ENCODE peak calls at places on chromosomes 16 and 17, in eight cellular contexts. One of them, this sample, is unnamed.

GRCh38 chr17:65254166-65254565 is 117.0 kb downstream of the RGS9 start:
- DNase-seq in K562: no peak
- DNase-seq in HCT116: no peak
- DNase-seq in SK-N-SH: no peak
- DNase-seq in Panc1: no peak
- DNase-seq in HL-60: no peak
- DNase-seq in GM12878: no peak
- DNase-seq in HepG2: peak; percentile 32
- DNase-seq in this sample: peak; percentile 17

GRCh38 chr17:288802-289356 is 63.7 kb downstream of the RPH3AL start:
- DNase-seq in K562: no peak
- DNase-seq in HCT116: no peak
- DNase-seq in SK-N-SH: no peak
- DNase-seq in Panc1: no peak
- DNase-seq in HL-60: no peak
- DNase-seq in GM12878: no peak
- DNase-seq in HepG2: no peak
- DNase-seq in this sample: no peak

GRCh38 chr17:77068915-77069314 is 71.9 kb upstream of the SEC14L1 start:
- DNase-seq in K562: no peak
- DNase-seq in HCT116: no peak
- DNase-seq in SK-N-SH: no peak
- DNase-seq in Panc1: no peak
- DNase-seq in HL-60: no peak
- DNase-seq in GM12878: no peak
- DNase-seq in HepG2: no peak
- DNase-seq in this sample: no peak

GRCh38 chr17:74868251-74868907 is 4.4 kb downstream of the FDXR start:
- DNase-seq in K562: peak; percentile 50
- DNase-seq in HCT116: no peak
- DNase-seq in SK-N-SH: no peak
- DNase-seq in Panc1: no peak
- DNase-seq in HL-60: no peak
- DNase-seq in GM12878: no peak
- DNase-seq in HepG2: no peak
- DNase-seq in this sample: no peak

GRCh38 chr16:82562183-82562677 is 64.5 kb upstream of the CDH13 start:
- DNase-seq in K562: no peak
- DNase-seq in HCT116: no peak
- DNase-seq in SK-N-SH: no peak
- DNase-seq in Panc1: no peak
- DNase-seq in HL-60: no peak
- DNase-seq in GM12878: no peak
- DNase-seq in HepG2: no peak
- DNase-seq in this sample: no peak

GRCh38 chr17:64497565-64498035 is 746 bp upstream of the POLG2 start:
- DNase-seq in K562: no peak
- DNase-seq in HCT116: no peak
- DNase-seq in SK-N-SH: no peak
- DNase-seq in Panc1: no peak
- DNase-seq in HL-60: no peak
- DNase-seq in GM12878: no peak
- DNase-seq in HepG2: no peak
- DNase-seq in this sample: no peak

GRCh38 chr17:50205111-50205821 is 3.8 kb upstream of the COL1A1 start:
- DNase-seq in K562: peak; percentile 56
- DNase-seq in HCT116: no peak
- DNase-seq in SK-N-SH: no peak
- DNase-seq in Panc1: no peak
- DNase-seq in HL-60: no peak
- DNase-seq in GM12878: no peak
- DNase-seq in HepG2: no peak
- DNase-seq in this sample: no peak

GRCh38 chr17:77644981-77645380 is 313.5 kb upstream of the TNRC6C start:
- DNase-seq in K562: no peak
- DNase-seq in HCT116: no peak
- DNase-seq in SK-N-SH: no peak
- DNase-seq in Panc1: no peak
- DNase-seq in HL-60: no peak
- DNase-seq in GM12878: no peak
- DNase-seq in HepG2: no peak
- DNase-seq in this sample: peak; percentile 44

GRCh38 chr17:40491486-40491885 is 9.9 kb downstream of the TNS4 start:
- DNase-seq in K562: peak; percentile 57
- DNase-seq in HCT116: no peak
- DNase-seq in SK-N-SH: no peak
- DNase-seq in Panc1: no peak
- DNase-seq in HL-60: no peak
- DNase-seq in GM12878: no peak
- DNase-seq in HepG2: no peak
- DNase-seq in this sample: peak; percentile 47

GRCh38 chr16:79158337-79158736 is 442.2 kb downstream of the MAF start:
- DNase-seq in K562: no peak
- DNase-seq in HCT116: no peak
- DNase-seq in SK-N-SH: no peak
- DNase-seq in Panc1: no peak
- DNase-seq in HL-60: no peak
- DNase-seq in GM12878: no peak
- DNase-seq in HepG2: no peak
- DNase-seq in this sample: peak; percentile 41

GRCh38 chr16:89038811-89039735 is 54.6 kb upstream of the ACSF3 start:
- DNase-seq in K562: no peak
- DNase-seq in HCT116: no peak
- DNase-seq in SK-N-SH: no peak
- DNase-seq in Panc1: no peak
- DNase-seq in HL-60: no peak
- DNase-seq in GM12878: no peak
- DNase-seq in HepG2: no peak
- DNase-seq in this sample: no peak

GRCh38 chr16:22763655-22764054 is 50.3 kb upstream of the HS3ST2 start:
- DNase-seq in K562: no peak
- DNase-seq in HCT116: no peak
- DNase-seq in SK-N-SH: peak; percentile 63
- DNase-seq in Panc1: no peak
- DNase-seq in HL-60: no peak
- DNase-seq in GM12878: no peak
- DNase-seq in HepG2: no peak
- DNase-seq in this sample: no peak

GRCh38 chr17:14359251-14359939 is 58.5 kb downstream of the HS3ST3B1 start:
- DNase-seq in K562: no peak
- DNase-seq in HCT116: no peak
- DNase-seq in SK-N-SH: no peak
- DNase-seq in Panc1: no peak
- DNase-seq in HL-60: no peak
- DNase-seq in GM12878: peak; percentile 26
- DNase-seq in HepG2: peak; percentile 52
- DNase-seq in this sample: no peak

GRCh38 chr16:84583995-84584394 is 33.9 kb downstream of the COTL1 start:
- DNase-seq in K562: no peak
- DNase-seq in HCT116: no peak
- DNase-seq in SK-N-SH: no peak
- DNase-seq in Panc1: no peak
- DNase-seq in HL-60: no peak
- DNase-seq in GM12878: no peak
- DNase-seq in HepG2: no peak
- DNase-seq in this sample: no peak

GRCh38 chr16:52577130-52577706 is 30.3 kb upstream of the TOX3 start:
- DNase-seq in K562: no peak
- DNase-seq in HCT116: no peak
- DNase-seq in SK-N-SH: no peak
- DNase-seq in Panc1: no peak
- DNase-seq in HL-60: no peak
- DNase-seq in GM12878: no peak
- DNase-seq in HepG2: no peak
- DNase-seq in this sample: no peak

GRCh38 chr17:7176870-7177209 is 2.3 kb downstream of the ASGR1 start:
- DNase-seq in K562: no peak
- DNase-seq in HCT116: no peak
- DNase-seq in SK-N-SH: peak; percentile 55
- DNase-seq in Panc1: no peak
- DNase-seq in HL-60: no peak
- DNase-seq in GM12878: no peak
- DNase-seq in HepG2: no peak
- DNase-seq in this sample: peak; percentile 61
- TF ChIP-seq POLR2AphosphoS5 in K562: no peak
- TF ChIP-seq POLR2AphosphoS5 in HCT116: no peak
- TF ChIP-seq POLR2AphosphoS5 in SK-N-SH: no peak
- TF ChIP-seq POLR2AphosphoS5 in Panc1: no peak
- TF ChIP-seq POLR2AphosphoS5 in HL-60: no peak
- TF ChIP-seq POLR2AphosphoS5 in GM12878: no peak
- TF ChIP-seq POLR2AphosphoS5 in HepG2: no peak
- TF ChIP-seq POLR2AphosphoS5 in this sample: no peak

GRCh38 chr16:70803354-70803753 is 2.4 kb upstream of the VAC14 start:
- DNase-seq in K562: no peak
- DNase-seq in HCT116: no peak
- DNase-seq in SK-N-SH: no peak
- DNase-seq in Panc1: no peak
- DNase-seq in HL-60: no peak
- DNase-seq in GM12878: no peak
- DNase-seq in HepG2: no peak
- DNase-seq in this sample: no peak

GRCh38 chr16:70804729-70805169 is 3.8 kb upstream of the VAC14 start:
- DNase-seq in K562: no peak
- DNase-seq in HCT116: no peak
- DNase-seq in SK-N-SH: no peak
- DNase-seq in Panc1: no peak
- DNase-seq in HL-60: no peak
- DNase-seq in GM12878: no peak
- DNase-seq in HepG2: no peak
- DNase-seq in this sample: no peak

GRCh38 chr16:70805380-70805779 is 4.4 kb upstream of the VAC14 start:
- DNase-seq in K562: no peak
- DNase-seq in HCT116: no peak
- DNase-seq in SK-N-SH: no peak
- DNase-seq in Panc1: no peak
- DNase-seq in HL-60: no peak
- DNase-seq in GM12878: no peak
- DNase-seq in HepG2: no peak
- DNase-seq in this sample: peak; percentile 26

GRCh38 chr16:70804153-70804728 is 3.3 kb upstream of the VAC14 start:
- DNase-seq in K562: no peak
- DNase-seq in HCT116: no peak
- DNase-seq in SK-N-SH: no peak
- DNase-seq in Panc1: peak; percentile 27
- DNase-seq in HL-60: peak; percentile 91
- DNase-seq in GM12878: no peak
- DNase-seq in HepG2: no peak
- DNase-seq in this sample: no peak

DNA sequence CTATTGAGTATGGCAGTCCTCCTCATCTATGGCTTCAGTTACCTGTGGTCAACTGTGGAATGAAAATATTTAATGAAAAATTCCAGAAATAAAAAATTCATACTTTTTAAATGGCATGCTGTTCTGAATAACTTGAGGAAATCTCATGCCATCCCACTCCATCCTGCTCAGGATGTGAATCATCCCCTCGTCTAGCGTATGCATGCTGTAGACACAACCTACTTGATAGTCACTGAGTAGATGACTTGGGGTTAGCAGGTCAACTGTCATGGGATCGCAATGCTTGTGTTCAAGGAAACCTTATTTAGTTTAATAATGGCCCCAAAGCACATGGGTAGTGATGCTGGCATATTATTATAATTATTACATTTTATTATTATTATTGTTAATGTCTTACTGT is 4.8 kb upstream of the VAC14 start:
- DNase-seq in K562: no peak
- DNase-seq in HCT116: no peak
- DNase-seq in SK-N-SH: no peak
- DNase-seq in Panc1: no peak
- DNase-seq in HL-60: no peak
- DNase-seq in GM12878: no peak
- DNase-seq in HepG2: no peak
- DNase-seq in this sample: no peak
- H3K27me3 ChIP-seq in K562: peaks cover 20% of the 10 kb centered on the region
- H3K27me3 ChIP-seq in HCT116: peaks cover 17% of the 10 kb centered on the region
- H3K27me3 ChIP-seq in SK-N-SH: no peaks in the 10 kb centered on the region
- H3K27me3 ChIP-seq in Panc1: no peaks in the 10 kb centered on the region
- H3K27me3 ChIP-seq in HL-60: no peaks in the 10 kb centered on the region
- H3K27me3 ChIP-seq in GM12878: no peaks in the 10 kb centered on the region
- H3K27me3 ChIP-seq in HepG2: peaks cover 24% of the 10 kb centered on the region
- H3K27me3 ChIP-seq in this sample: peaks cover 38% of the 10 kb centered on the region

DNA sequence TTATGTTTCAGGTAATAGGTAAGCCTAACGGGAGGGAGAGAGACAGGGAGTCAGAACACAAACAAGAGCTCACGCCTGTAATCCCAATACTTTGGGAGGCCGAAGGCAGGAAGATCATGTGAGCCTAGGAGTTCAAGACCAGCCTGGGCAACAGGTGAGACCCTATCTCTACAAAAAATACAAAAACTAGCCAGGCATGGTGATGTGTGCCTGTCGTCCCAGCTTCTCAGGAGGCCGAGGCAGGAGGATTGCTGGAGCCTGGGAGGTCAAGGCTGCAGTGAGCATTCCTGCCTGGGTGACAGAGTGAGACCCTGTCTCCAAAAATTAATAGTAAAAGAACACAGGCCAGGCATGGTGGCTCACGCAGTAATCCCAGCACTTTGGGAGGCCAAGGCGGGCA is 27.4 kb downstream of the YWHAE start:
- DNase-seq in K562: no peak
- DNase-seq in HCT116: no peak
- DNase-seq in SK-N-SH: no peak
- DNase-seq in Panc1: no peak
- DNase-seq in HL-60: no peak
- DNase-seq in GM12878: no peak
- DNase-seq in HepG2: no peak
- DNase-seq in this sample: no peak
- TF ChIP-seq REST in K562: no peak
- TF ChIP-seq REST in HCT116: no peak
- TF ChIP-seq REST in SK-N-SH: no peak
- TF ChIP-seq REST in Panc1: no peak
- TF ChIP-seq REST in HL-60: no peak
- TF ChIP-seq REST in GM12878: no peak
- TF ChIP-seq REST in HepG2: no peak
- TF ChIP-seq REST in this sample: no peak

DNA sequence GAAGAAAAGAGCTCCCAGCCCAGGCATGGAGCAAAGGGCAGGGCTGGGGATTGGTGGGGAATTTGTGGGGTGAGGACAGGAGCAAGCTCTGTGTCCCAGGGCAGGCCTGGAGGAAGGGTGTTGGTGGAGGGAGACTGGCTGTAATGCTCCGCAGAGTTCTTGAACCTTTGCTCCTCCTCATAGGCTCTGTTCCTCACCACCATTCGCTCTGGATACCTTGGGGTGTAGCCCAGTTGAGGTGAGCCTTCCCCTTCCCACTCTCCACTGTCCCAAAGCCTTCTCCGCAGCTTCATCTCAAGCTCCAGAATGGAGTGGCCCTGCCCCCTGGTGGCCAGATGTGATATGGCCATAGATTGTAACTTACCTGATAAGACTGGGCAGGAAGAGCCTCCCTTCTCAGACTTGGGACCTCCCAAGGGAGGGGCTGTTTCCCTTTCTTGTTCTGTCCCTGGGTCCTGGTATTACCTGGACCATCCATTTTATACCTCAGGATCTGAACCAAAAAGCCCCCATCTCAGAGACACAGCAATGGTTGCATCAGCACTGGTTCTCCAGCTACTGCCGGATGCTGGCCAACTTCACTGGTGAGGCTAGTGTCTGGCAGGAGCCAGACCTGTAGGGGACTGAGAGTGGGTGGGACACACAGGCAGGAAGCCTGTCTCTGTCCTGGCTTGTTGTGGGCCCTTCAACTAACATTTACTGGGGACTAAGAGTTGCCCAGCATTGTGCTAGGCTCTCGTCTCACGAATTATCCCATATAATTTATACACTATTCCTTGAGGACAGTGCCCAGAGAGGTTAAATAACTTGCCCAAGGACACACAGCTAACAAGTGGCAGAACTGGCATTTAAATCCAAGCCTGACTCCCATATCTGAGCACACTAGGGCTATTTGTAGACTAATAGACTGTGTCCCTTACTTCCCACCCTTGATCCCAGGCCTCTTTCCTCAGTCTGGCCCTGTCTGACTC is 19.1 kb upstream of the STAC2 start:
- DNase-seq in K562: peak; percentile 81
- DNase-seq in HCT116: peak; percentile 80
- DNase-seq in SK-N-SH: peak; percentile 80
- DNase-seq in Panc1: peak; percentile 51
- DNase-seq in HL-60: no peak
- DNase-seq in GM12878: peak; percentile 40
- DNase-seq in HepG2: peak; percentile 85
- DNase-seq in this sample: peak; percentile 99
- TF ChIP-seq POLR2AphosphoS5 in K562: no peak
- TF ChIP-seq POLR2AphosphoS5 in HCT116: no peak
- TF ChIP-seq POLR2AphosphoS5 in SK-N-SH: no peak
- TF ChIP-seq POLR2AphosphoS5 in Panc1: no peak
- TF ChIP-seq POLR2AphosphoS5 in HL-60: no peak
- TF ChIP-seq POLR2AphosphoS5 in GM12878: no peak
- TF ChIP-seq POLR2AphosphoS5 in HepG2: no peak
- TF ChIP-seq POLR2AphosphoS5 in this sample: no peak